ENCODE peak calls at places on chromosome 18, in four cellular contexts. One of them, this sample, is unnamed. For H3K27me3, the result is how much of the 10 kb centered on the place peaks cover.

GRCh38 chr18:77086656-77087390 is 45.8 kb downstream of the MBP start:
- DNase-seq in MM.1S: no peak
- DNase-seq in left lung: no peak
- DNase-seq in adrenal gland: no peak
- DNase-seq in this sample: no peak

GRCh38 chr18:8332286-8332685 is 277.0 kb upstream of the RAB12 start:
- DNase-seq in MM.1S: no peak
- DNase-seq in adrenal gland: no peak
- DNase-seq in left lung: no peak
- DNase-seq in this sample: no peak

GRCh38 chr18:48997985-48998831 is 47.4 kb upstream of the SMAD7 start:
- DNase-seq in adrenal gland: peak
- DNase-seq in left lung: peak
- DNase-seq in MM.1S: no peak
- DNase-seq in this sample: peak

GRCh38 chr18:70030728-70031127 is 83.1 kb upstream of the CD226 start:
- DNase-seq in MM.1S: no peak
- DNase-seq in adrenal gland: no peak
- DNase-seq in left lung: no peak
- DNase-seq in this sample: no peak

GRCh38 chr18:67211646-67212045 is 304.9 kb downstream of the DSEL start:
- DNase-seq in MM.1S: no peak
- DNase-seq in left lung: no peak
- DNase-seq in adrenal gland: no peak
- DNase-seq in this sample: no peak

GRCh38 chr18:45237639-45238038 is 377.6 kb upstream of the SLC14A2 start:
- DNase-seq in adrenal gland: no peak
- DNase-seq in MM.1S: no peak
- DNase-seq in left lung: no peak
- DNase-seq in this sample: no peak

GRCh38 chr18:1304392-1304992 is 399.8 kb downstream of the ADCYAP1 start:
- DNase-seq in adrenal gland: no peak
- DNase-seq in left lung: no peak
- DNase-seq in MM.1S: no peak
- DNase-seq in this sample: no peak

GRCh38 chr18:65380571-65380970 is 370.2 kb upstream of the CDH7 start:
- DNase-seq in left lung: no peak
- DNase-seq in adrenal gland: no peak
- DNase-seq in MM.1S: no peak
- DNase-seq in this sample: no peak

GRCh38 chr18:2513616-2514015 is 57.7 kb downstream of the METTL4 start:
- DNase-seq in left lung: no peak
- DNase-seq in adrenal gland: no peak
- DNase-seq in MM.1S: no peak
- DNase-seq in this sample: peak

GRCh38 chr18:74389161-74389927 is 67.8 kb downstream of the DIPK1C start:
- DNase-seq in left lung: no peak
- DNase-seq in adrenal gland: no peak
- DNase-seq in MM.1S: no peak
- DNase-seq in this sample: no peak

GRCh38 chr18:56112013-56112749 is 524.2 kb upstream of the TCF4 start:
- DNase-seq in left lung: no peak
- DNase-seq in MM.1S: no peak
- DNase-seq in adrenal gland: no peak
- DNase-seq in this sample: no peak

GRCh38 chr18:28013064-28013463 is 163.9 kb downstream of the CDH2 start:
- DNase-seq in MM.1S: no peak
- DNase-seq in left lung: no peak
- DNase-seq in adrenal gland: no peak
- DNase-seq in this sample: peak

GRCh38 chr18:34649072-34649471 is 61.0 kb upstream of the DTNA start:
- DNase-seq in MM.1S: no peak
- DNase-seq in adrenal gland: no peak
- DNase-seq in left lung: no peak
- DNase-seq in this sample: no peak

GRCh38 chr18:66994790-66995189 is 390.9 kb upstream of the CDH19 start:
- DNase-seq in adrenal gland: no peak
- DNase-seq in left lung: no peak
- DNase-seq in MM.1S: no peak
- DNase-seq in this sample: no peak

GRCh38 chr18:5543854-5544389 is at the start of gene EPB41L3:
- DNase-seq in MM.1S: no peak
- DNase-seq in left lung: peak
- DNase-seq in adrenal gland: peak
- DNase-seq in this sample: no peak

GRCh38 chr18:69401475-69402218 is 959 bp downstream of the DOK6 start:
- DNase-seq in adrenal gland: no peak
- DNase-seq in left lung: no peak
- DNase-seq in MM.1S: no peak
- DNase-seq in this sample: no peak

GRCh38 chr18:63126134-63127067 is 193.2 kb downstream of the BCL2 start:
- DNase-seq in MM.1S: no peak
- DNase-seq in left lung: no peak
- DNase-seq in adrenal gland: no peak
- DNase-seq in this sample: no peak

GRCh38 chr18:62897153-62897552 is 181.8 kb downstream of the PHLPP1 start:
- DNase-seq in adrenal gland: no peak
- DNase-seq in left lung: no peak
- DNase-seq in MM.1S: no peak
- DNase-seq in this sample: no peak

GRCh38 chr18:45334188-45334587 is 281.1 kb upstream of the SLC14A2 start:
- DNase-seq in MM.1S: no peak
- DNase-seq in adrenal gland: no peak
- DNase-seq in left lung: no peak
- DNase-seq in this sample: no peak

DNA sequence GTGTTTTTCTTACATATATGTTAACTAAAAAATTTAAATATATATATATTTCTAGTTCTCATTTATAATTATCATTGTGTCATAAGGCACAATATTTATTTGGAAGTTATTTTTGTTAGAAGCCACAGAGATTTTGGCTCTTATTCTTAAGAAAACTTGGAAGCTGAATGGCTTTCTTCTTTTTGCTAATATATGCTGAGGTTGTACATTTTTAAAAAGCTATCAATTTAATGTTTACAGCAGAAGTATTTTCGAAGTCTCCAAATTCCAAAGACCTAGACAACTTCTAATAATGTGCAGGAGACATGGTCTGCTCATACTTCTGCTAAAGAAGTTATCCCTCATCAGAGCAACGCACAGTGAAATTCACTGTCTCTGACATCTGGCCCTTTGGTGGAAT is 3.7 kb upstream of the PIEZO2 start:
- DNase-seq in adrenal gland: no peak
- DNase-seq in left lung: no peak
- DNase-seq in MM.1S: no peak
- DNase-seq in this sample: no peak
- H3K27me3 ChIP-seq in adrenal gland: under half
- H3K27me3 ChIP-seq in left lung: under half
- H3K27me3 ChIP-seq in MM.1S: under half
- H3K27me3 ChIP-seq in this sample: under half

DNA sequence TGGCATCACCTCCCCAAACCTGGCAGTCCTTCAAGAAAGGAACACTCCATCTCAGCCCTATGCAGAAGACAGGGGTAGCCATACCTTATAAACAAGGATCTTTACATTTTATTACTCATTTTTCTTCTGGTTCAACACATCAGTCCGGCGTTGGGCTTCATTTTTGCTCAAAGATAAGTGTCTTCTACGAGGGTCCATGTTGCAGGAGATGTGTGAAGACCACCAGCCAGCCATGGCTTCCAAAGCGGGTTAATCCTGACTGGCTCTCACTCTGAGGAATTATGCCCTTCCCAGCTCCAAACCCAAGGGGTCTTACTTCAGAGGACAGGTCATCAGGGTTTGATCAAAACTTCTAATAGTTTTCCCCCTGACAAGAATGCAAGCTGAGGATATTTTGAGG is 23.9 kb upstream of the GNAL start:
- DNase-seq in MM.1S: no peak
- DNase-seq in adrenal gland: no peak
- DNase-seq in left lung: no peak
- DNase-seq in this sample: no peak
- H3K27me3 ChIP-seq in MM.1S: under half
- H3K27me3 ChIP-seq in adrenal gland: under half
- H3K27me3 ChIP-seq in left lung: under half
- H3K27me3 ChIP-seq in this sample: under half

GRCh38 chr18:78721281-78721949 is 258.2 kb upstream of the SALL3 start:
- DNase-seq in left lung: peak
- DNase-seq in adrenal gland: no peak
- DNase-seq in MM.1S: no peak
- DNase-seq in this sample: no peak

GRCh38 chr18:78717766-78718150 is 261.9 kb upstream of the SALL3 start:
- DNase-seq in adrenal gland: no peak
- DNase-seq in left lung: no peak
- DNase-seq in MM.1S: no peak
- DNase-seq in this sample: no peak

GRCh38 chr18:78720456-78721250 is 259.0 kb upstream of the SALL3 start:
- DNase-seq in adrenal gland: no peak
- DNase-seq in MM.1S: no peak
- DNase-seq in left lung: peak
- DNase-seq in this sample: no peak

GRCh38 chr18:78721986-78722385 is 257.6 kb upstream of the SALL3 start:
- DNase-seq in left lung: no peak
- DNase-seq in adrenal gland: no peak
- DNase-seq in MM.1S: no peak
- DNase-seq in this sample: no peak

DNA sequence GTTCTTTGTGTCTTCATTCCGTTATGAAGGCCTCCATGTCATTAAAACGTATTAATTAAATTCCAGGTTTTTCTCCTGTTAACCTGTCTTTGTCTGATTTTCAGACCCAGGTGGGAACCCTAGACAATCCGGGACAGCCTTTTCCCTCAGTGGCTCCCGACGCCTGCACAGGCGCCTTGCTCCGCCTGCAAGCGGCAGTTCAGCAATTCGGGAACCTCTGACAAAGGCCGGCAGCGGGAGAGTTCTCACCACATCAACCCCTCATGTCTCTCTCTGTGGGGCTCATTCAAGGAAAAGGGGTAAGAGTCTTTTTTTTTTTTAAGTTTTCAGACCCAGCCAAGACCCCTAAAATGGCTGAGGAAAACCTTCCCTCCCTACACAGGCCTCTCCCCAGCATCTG is 259.8 kb upstream of the SALL3 start:
- DNase-seq in MM.1S: no peak
- DNase-seq in adrenal gland: no peak
- DNase-seq in left lung: peak
- DNase-seq in this sample: no peak
- H3K27me3 ChIP-seq in MM.1S: under half
- H3K27me3 ChIP-seq in adrenal gland: under half
- H3K27me3 ChIP-seq in left lung: under half
- H3K27me3 ChIP-seq in this sample: under half

GRCh38 chr18:47265197-47265596 is 13.7 kb upstream of the SKOR2 start:
- DNase-seq in adrenal gland: no peak
- DNase-seq in MM.1S: no peak
- DNase-seq in left lung: no peak
- DNase-seq in this sample: no peak
- H3K27me3 ChIP-seq in adrenal gland: under half
- H3K27me3 ChIP-seq in MM.1S: under half
- H3K27me3 ChIP-seq in left lung: under half
- H3K27me3 ChIP-seq in this sample: under half

GRCh38 chr18:13372405-13372995 is 153.9 kb downstream of the LDLRAD4 start:
- DNase-seq in MM.1S: no peak
- DNase-seq in left lung: no peak
- DNase-seq in adrenal gland: no peak
- DNase-seq in this sample: no peak
- H3K27me3 ChIP-seq in MM.1S: under half
- H3K27me3 ChIP-seq in left lung: under half
- H3K27me3 ChIP-seq in adrenal gland: under half
- H3K27me3 ChIP-seq in this sample: under half

GRCh38 chr18:46400449-46400848 is 256.6 kb downstream of the LOXHD1 start:
- DNase-seq in left lung: no peak
- DNase-seq in adrenal gland: no peak
- DNase-seq in MM.1S: no peak
- DNase-seq in this sample: peak

GRCh38 chr18:46399276-46399675 is 257.7 kb downstream of the LOXHD1 start:
- DNase-seq in adrenal gland: no peak
- DNase-seq in MM.1S: no peak
- DNase-seq in left lung: no peak
- DNase-seq in this sample: no peak

GRCh38 chr18:46397174-46397573 is 259.8 kb downstream of the LOXHD1 start:
- DNase-seq in adrenal gland: no peak
- DNase-seq in left lung: no peak
- DNase-seq in MM.1S: no peak
- DNase-seq in this sample: no peak

GRCh38 chr18:46398005-46398404 is 259.0 kb downstream of the LOXHD1 start:
- DNase-seq in adrenal gland: no peak
- DNase-seq in left lung: no peak
- DNase-seq in MM.1S: no peak
- DNase-seq in this sample: no peak

GRCh38 chr18:46398625-46399024 is 258.4 kb downstream of the LOXHD1 start:
- DNase-seq in adrenal gland: no peak
- DNase-seq in left lung: no peak
- DNase-seq in MM.1S: no peak
- DNase-seq in this sample: no peak
- H3K27me3 ChIP-seq in adrenal gland: under half
- H3K27me3 ChIP-seq in left lung: under half
- H3K27me3 ChIP-seq in MM.1S: under half
- H3K27me3 ChIP-seq in this sample: under half

DNA sequence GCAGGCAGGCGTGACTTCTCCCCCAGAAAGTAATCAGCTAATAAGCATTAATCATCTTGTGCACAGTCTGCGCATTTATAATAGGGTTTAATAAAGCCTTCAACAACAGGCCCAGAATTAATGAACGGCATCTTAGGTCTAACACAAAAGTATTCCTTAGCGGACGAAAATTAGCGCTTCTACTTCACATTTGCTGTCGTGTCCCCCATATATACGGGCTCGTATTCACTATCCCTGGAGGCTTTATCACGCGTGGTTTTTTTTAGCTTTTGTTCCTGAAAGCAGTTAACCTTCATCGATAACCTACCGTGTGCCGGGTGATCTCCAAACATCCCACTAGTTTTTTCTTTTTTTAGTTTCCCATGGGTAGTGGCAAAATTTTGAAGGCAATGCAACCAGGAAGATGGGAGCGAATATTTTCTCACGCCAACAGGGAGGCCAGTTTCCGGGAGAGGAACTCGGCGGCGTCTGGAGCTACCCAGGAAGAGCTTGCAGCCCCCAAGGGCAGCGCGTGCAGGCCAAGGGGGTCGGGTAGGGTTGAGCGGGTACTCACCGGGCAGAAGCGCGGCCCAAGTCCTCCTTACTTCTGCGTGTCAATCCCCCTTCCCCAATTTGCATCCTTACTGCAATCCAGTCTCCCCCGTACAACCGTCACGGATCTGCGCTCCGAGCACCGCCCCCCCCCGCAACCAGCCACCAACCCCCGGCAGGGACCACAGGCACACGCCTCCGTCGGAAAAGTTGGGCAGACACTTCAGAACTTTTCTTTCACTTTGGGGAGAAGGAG is 1.5 kb downstream of the ATP8B1 start:
- DNase-seq in adrenal gland: no peak
- DNase-seq in left lung: no peak
- DNase-seq in MM.1S: no peak
- DNase-seq in this sample: no peak
- H3K27me3 ChIP-seq in adrenal gland: under half
- H3K27me3 ChIP-seq in left lung: under half
- H3K27me3 ChIP-seq in MM.1S: under half
- H3K27me3 ChIP-seq in this sample: under half

This sample was measured in SJCRH30.